ENCODE peak calls at places on chromosome 16, in eight cellular contexts. T is H9, F is cardiac muscle cell, V is breast epithelium, E is A673, J is Caco-2, O is GM06990, P is RWPE1. H is an unnamed sample.

GRCh38 chr16:1770328-1771071 is 843 bp downstream of the NME3 start:
- DNase-seq in O (peak; percentile 67), J (no peak), V (peak; percentile 56), P (peak; percentile 67), E (peak; percentile 47), T (peak; percentile 77), F (no peak), H (no peak)

GRCh38 chr16:17312100-17312732 is 158.5 kb downstream of the XYLT1 start:
- DNase-seq in F (no peak), E (no peak), V (peak; percentile 90), P (peak; percentile 64), J (no peak), O (no peak), T (no peak), H (no peak)

GRCh38 chr16:51164167-51164566 is 13.1 kb upstream of the SALL1 start:
- DNase-seq in J (no peak), V (no peak), F (peak; percentile 24), P (no peak), O (no peak), T (no peak), E (peak; percentile 38), H (no peak)

GRCh38 chr16:27491894-27492587 is 57.7 kb downstream of the GTF3C1 start:
- DNase-seq in T (no peak), J (no peak), V (no peak), O (no peak), E (peak; percentile 18), P (no peak), F (no peak), H (no peak)

GRCh38 chr16:67302882-67303434 is 23.6 kb downstream of the KCTD19 start:
- DNase-seq in F (no peak), P (no peak), J (no peak), E (no peak), V (no peak), T (no peak), O (no peak), H (no peak)

GRCh38 chr16:73056383-73056782 is 8.5 kb upstream of the ZFHX3 start:
- DNase-seq in O (no peak), E (no peak), F (no peak), J (no peak), V (no peak), T (no peak), P (no peak), H (no peak)

GRCh38 chr16:87584271-87584670 is 18.0 kb upstream of the JPH3 start:
- DNase-seq in P (no peak), O (no peak), F (no peak), V (no peak), J (no peak), T (no peak), E (no peak), H (no peak)

GRCh38 chr16:17382949-17383348 is 87.8 kb downstream of the XYLT1 start:
- DNase-seq in V (no peak), P (no peak), E (no peak), O (no peak), F (no peak), J (no peak), T (no peak), H (no peak)

GRCh38 chr16:85235988-85236831 is 123.9 kb upstream of the CIBAR2 start:
- DNase-seq in E (no peak), O (no peak), V (no peak), J (no peak), P (no peak), T (no peak), F (no peak), H (no peak)

GRCh38 chr16:4891886-4892216 is 44.6 kb downstream of the UBN1 start:
- DNase-seq in V (no peak), P (no peak), O (no peak), E (no peak), F (no peak), J (no peak), T (no peak), H (no peak)

GRCh38 chr16:76226481-76226880 is 50.7 kb upstream of the CNTNAP4 start:
- DNase-seq in P (no peak), F (no peak), T (no peak), O (no peak), E (no peak), J (no peak), V (no peak), H (no peak)

GRCh38 chr16:19717319-19717718 is 708 bp downstream of the KNOP1 start:
- DNase-seq in V (no peak), F (no peak), T (no peak), E (peak; percentile 35), P (no peak), J (no peak), O (no peak), H (no peak)

GRCh38 chr16:67150058-67150832 is 553 bp downstream of the B3GNT9 start:
- DNase-seq in V (no peak), E (peak; percentile 89), J (peak; percentile 69), T (peak; percentile 84), P (no peak), F (peak; percentile 66), O (no peak), H (peak; percentile 54)

GRCh38 chr16:50932348-50932916 is 190.5 kb downstream of the CYLD start:
- DNase-seq in J (no peak), F (no peak), P (no peak), O (no peak), E (no peak), T (no peak), V (no peak), H (no peak)

GRCh38 chr16:54422569-54422978 is 136.0 kb upstream of the IRX3 start:
- DNase-seq in T (no peak), V (no peak), P (no peak), O (no peak), J (no peak), F (no peak), E (no peak), H (no peak)

GRCh38 chr16:10988164-10988803 is 43.9 kb downstream of the CLEC16A start:
- DNase-seq in F (no peak), O (peak; percentile 48), J (no peak), P (no peak), E (no peak), V (no peak), T (peak; percentile 51), H (no peak)
- TF ChIP-seq CTCF in F (peak; percentile 20), O (peak; percentile 56), J (peak; percentile 37), P (no peak), E (peak; percentile 55), V (no peak), T (peak; percentile 61), H (peak; percentile 47)

DNA sequence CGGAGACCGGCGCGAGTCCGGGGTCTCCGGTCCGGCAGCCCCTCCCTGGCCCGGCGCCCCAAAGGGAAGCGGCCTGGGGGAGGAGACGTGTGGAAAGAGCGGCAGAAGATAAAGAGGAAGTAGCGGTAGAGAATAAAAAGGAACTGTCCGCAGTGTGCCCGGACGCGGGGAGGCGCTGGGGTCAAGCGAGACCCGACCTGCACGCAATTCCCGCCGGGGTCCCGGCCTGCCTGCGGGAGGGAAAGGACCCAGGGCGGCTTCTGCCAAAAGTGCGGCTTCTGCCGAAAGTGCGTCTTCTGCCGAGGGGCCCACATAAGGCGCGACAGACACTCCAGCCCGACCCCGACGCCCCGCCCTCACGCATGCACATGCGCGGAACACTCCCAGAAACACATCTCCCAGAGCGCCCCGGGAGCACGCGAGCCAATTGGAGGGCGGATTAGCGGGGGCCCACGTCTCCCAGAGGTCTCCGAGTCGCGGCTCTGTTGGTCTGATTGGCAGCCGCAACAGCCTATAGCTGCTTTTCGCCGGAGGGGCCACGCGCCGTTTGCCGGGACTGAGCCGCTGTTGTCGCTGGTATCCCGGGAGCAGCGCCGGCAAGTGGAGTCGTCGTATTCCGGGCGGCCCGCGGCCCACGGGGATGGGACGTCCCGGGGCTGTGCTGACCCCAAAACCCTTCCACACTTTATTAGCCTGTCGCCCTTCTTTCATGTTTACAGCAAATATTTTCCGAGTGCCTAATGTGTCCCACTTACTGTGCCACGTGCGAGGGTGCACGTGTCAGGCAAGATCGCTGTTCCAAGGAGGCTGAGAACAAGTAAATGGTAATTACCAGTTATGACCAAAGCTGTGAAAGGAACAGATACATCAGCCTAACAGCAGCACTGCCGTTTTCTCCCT is 8.0 kb upstream of the MEFV start:
- DNase-seq in O (peak; percentile 96), V (peak; percentile 97), E (peak; percentile 99), P (peak; percentile 96), F (peak; percentile 97), T (peak; percentile 99), J (peak; percentile 99), H (peak; percentile 96)
- TF ChIP-seq CTCF in O (peak; percentile 49), V (no peak), E (no peak), P (no peak), F (peak; percentile 26), T (peak; percentile 42), J (peak; percentile 20), H (peak; percentile 50)

DNA sequence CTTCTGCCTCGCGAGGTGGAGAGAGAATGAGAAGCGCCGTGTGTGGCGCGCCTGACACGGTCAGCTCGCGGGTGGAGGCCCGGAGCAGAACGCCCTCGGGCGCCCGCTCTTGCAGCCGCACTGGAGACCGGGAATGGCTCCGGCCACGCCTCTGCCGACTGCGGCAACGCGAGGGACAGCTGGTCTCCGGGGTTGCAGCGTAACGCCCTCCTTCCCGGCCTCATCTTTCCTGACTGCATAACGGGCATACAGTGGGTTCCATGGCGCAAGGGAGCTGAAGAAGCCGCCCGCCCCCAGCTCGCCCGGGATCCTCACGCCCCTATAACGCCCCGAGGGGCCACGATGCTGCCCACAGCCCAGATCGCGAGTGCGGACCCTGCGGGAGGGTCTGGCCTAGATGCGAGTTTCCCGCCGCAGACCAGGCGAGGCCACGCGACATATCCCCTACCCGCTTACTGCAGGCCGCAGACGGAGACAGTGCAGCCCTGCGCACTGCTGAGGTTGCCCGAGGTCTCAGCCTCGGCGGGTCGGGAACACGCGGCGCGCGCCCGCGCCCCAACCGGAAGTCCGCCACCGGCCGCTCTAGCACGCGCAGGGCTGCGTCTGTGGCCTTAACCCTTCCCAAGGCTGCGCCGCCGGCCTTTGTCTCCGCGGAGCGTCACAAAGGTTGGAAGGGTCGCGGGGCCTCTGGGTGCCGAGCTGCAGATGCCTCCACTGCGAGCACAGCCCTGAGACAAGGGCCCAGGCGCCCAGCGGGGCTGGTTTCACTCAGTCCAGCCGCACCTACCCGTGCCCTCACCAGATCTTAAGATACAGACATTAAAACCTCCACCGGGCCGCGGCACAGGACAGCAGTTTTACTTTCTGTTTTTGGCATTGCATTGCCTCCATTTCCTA is 18.8 kb downstream of the BCL7C start:
- DNase-seq in V (peak; percentile 77), O (peak; percentile 97), F (peak; percentile 96), P (peak; percentile 79), J (peak; percentile 91), T (peak; percentile 90), E (peak; percentile 94), H (peak; percentile 88)
- TF ChIP-seq CTCF in V (no peak), O (no peak), F (no peak), P (no peak), J (no peak), T (no peak), E (no peak), H (no peak)

DNA sequence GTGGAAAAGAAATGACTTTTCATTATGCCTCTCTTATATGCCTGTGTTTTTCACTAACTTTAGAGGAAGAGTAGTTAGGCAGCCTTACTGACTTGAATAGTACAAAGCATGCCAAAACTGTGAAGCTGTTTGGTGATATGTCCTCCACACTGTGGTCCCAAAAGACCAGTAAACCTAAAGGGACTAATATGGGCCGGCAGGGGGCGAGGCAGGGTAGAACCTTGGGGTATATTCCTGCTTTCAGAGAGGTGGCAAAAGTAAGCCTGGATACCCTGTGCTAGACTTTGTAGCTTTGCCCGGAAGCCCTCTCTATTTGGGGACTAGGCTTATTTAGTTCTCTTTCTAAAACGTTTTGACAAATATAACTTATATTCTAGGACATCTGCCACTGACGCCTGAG is 36.5 kb upstream of the VWA3A start:
- DNase-seq in O (no peak), J (no peak), P (no peak), V (no peak), F (peak; percentile 35), E (no peak), T (peak; percentile 58), H (no peak)
- TF ChIP-seq CTCF in O (no peak), J (peak; percentile 33), P (no peak), V (no peak), F (peak; percentile 29), E (no peak), T (peak; percentile 70), H (peak; percentile 41)

H was measured in neural crest cell.